ENCODE peak calls at places on chromosome 22, in seven cellular contexts. One of them, this sample, is unnamed.

GRCh38 chr22:49853981-49854791 is 542 bp downstream of the ZBED4 start:
- DNase-seq in small intestine: peak; percentile 49
- DNase-seq in neural progenitor cell: peak; percentile 68
- DNase-seq in stomach: no peak
- DNase-seq in thoracic aorta: no peak
- DNase-seq in spleen: peak; percentile 91
- DNase-seq in right atrium auricular region: no peak
- DNase-seq in this sample: no peak

GRCh38 chr22:34129691-34130486 is 209.6 kb upstream of the LARGE1 start:
- DNase-seq in thoracic aorta: no peak
- DNase-seq in right atrium auricular region: no peak
- DNase-seq in small intestine: peak; percentile 70
- DNase-seq in spleen: no peak
- DNase-seq in neural progenitor cell: no peak
- DNase-seq in stomach: no peak
- DNase-seq in this sample: no peak

GRCh38 chr22:35622132-35622913 is 5.2 kb upstream of the MB start:
- DNase-seq in neural progenitor cell: peak; percentile 66
- DNase-seq in spleen: no peak
- DNase-seq in stomach: peak; percentile 46
- DNase-seq in thoracic aorta: no peak
- DNase-seq in right atrium auricular region: no peak
- DNase-seq in small intestine: peak; percentile 60
- DNase-seq in this sample: no peak

GRCh38 chr22:19799322-19800190 is 39.0 kb downstream of the TBX1 start:
- DNase-seq in right atrium auricular region: no peak
- DNase-seq in thoracic aorta: peak; percentile 25
- DNase-seq in small intestine: no peak
- DNase-seq in stomach: no peak
- DNase-seq in neural progenitor cell: no peak
- DNase-seq in spleen: no peak
- DNase-seq in this sample: no peak

GRCh38 chr22:20281891-20282290 is 13.8 kb upstream of the RTN4R start:
- DNase-seq in small intestine: no peak
- DNase-seq in thoracic aorta: no peak
- DNase-seq in spleen: no peak
- DNase-seq in stomach: no peak
- DNase-seq in neural progenitor cell: no peak
- DNase-seq in right atrium auricular region: no peak
- DNase-seq in this sample: no peak

GRCh38 chr22:17664414-17665045 is 26.0 kb downstream of the BCL2L13 start:
- DNase-seq in neural progenitor cell: no peak
- DNase-seq in right atrium auricular region: no peak
- DNase-seq in spleen: no peak
- DNase-seq in thoracic aorta: no peak
- DNase-seq in stomach: no peak
- DNase-seq in small intestine: peak; percentile 38
- DNase-seq in this sample: no peak

GRCh38 chr22:47198801-47199251 is 436.4 kb downstream of the TBC1D22A start:
- DNase-seq in right atrium auricular region: peak; percentile 34
- DNase-seq in thoracic aorta: no peak
- DNase-seq in small intestine: no peak
- DNase-seq in spleen: peak; percentile 68
- DNase-seq in stomach: peak; percentile 21
- DNase-seq in neural progenitor cell: no peak
- DNase-seq in this sample: peak; percentile 67

GRCh38 chr22:30307026-30307574 is 17.8 kb upstream of the CASTOR1 start:
- DNase-seq in right atrium auricular region: no peak
- DNase-seq in small intestine: no peak
- DNase-seq in stomach: no peak
- DNase-seq in spleen: no peak
- DNase-seq in neural progenitor cell: no peak
- DNase-seq in thoracic aorta: no peak
- DNase-seq in this sample: no peak

GRCh38 chr22:19173047-19174035 is 5.2 kb downstream of the SLC25A1 start:
- DNase-seq in neural progenitor cell: peak; percentile 2
- DNase-seq in stomach: no peak
- DNase-seq in spleen: peak; percentile 74
- DNase-seq in small intestine: peak; percentile 84
- DNase-seq in thoracic aorta: no peak
- DNase-seq in right atrium auricular region: no peak
- DNase-seq in this sample: no peak

GRCh38 chr22:29706493-29706892 is 13.3 kb upstream of the CABP7 start:
- DNase-seq in right atrium auricular region: no peak
- DNase-seq in spleen: no peak
- DNase-seq in stomach: no peak
- DNase-seq in neural progenitor cell: peak; percentile 55
- DNase-seq in thoracic aorta: no peak
- DNase-seq in small intestine: no peak
- DNase-seq in this sample: no peak

GRCh38 chr22:28594784-28595324 is 84.8 kb downstream of the TTC28 start:
- DNase-seq in small intestine: peak; percentile 68
- DNase-seq in thoracic aorta: no peak
- DNase-seq in right atrium auricular region: no peak
- DNase-seq in stomach: no peak
- DNase-seq in spleen: no peak
- DNase-seq in neural progenitor cell: peak; percentile 74
- DNase-seq in this sample: no peak

GRCh38 chr22:20146777-20147176 is 4.1 kb downstream of the CCDC188 start:
- DNase-seq in spleen: no peak
- DNase-seq in thoracic aorta: no peak
- DNase-seq in right atrium auricular region: no peak
- DNase-seq in stomach: no peak
- DNase-seq in neural progenitor cell: no peak
- DNase-seq in small intestine: no peak
- DNase-seq in this sample: no peak

GRCh38 chr22:41507330-41508063 is 36.8 kb downstream of the POLR3H start:
- DNase-seq in stomach: no peak
- DNase-seq in thoracic aorta: no peak
- DNase-seq in small intestine: no peak
- DNase-seq in spleen: no peak
- DNase-seq in right atrium auricular region: no peak
- DNase-seq in neural progenitor cell: no peak
- DNase-seq in this sample: no peak

GRCh38 chr22:27399161-27399560 is 402.4 kb downstream of the MN1 start:
- DNase-seq in spleen: peak; percentile 36
- DNase-seq in neural progenitor cell: no peak
- DNase-seq in small intestine: no peak
- DNase-seq in right atrium auricular region: no peak
- DNase-seq in thoracic aorta: no peak
- DNase-seq in stomach: no peak
- DNase-seq in this sample: no peak

GRCh38 chr22:21042978-21043855 is 2.5 kb upstream of the LRRC74B start:
- DNase-seq in stomach: no peak
- DNase-seq in small intestine: peak; percentile 78
- DNase-seq in right atrium auricular region: no peak
- DNase-seq in spleen: peak; percentile 22
- DNase-seq in thoracic aorta: no peak
- DNase-seq in neural progenitor cell: no peak
- DNase-seq in this sample: no peak

GRCh38 chr22:49229483-49230193 is 598.0 kb downstream of the BRD1 start:
- DNase-seq in right atrium auricular region: no peak
- DNase-seq in neural progenitor cell: no peak
- DNase-seq in small intestine: no peak
- DNase-seq in spleen: no peak
- DNase-seq in stomach: no peak
- DNase-seq in thoracic aorta: no peak
- DNase-seq in this sample: peak; percentile 49

GRCh38 chr22:49017769-49018330 is 809.8 kb downstream of the BRD1 start:
- DNase-seq in right atrium auricular region: peak; percentile 54
- DNase-seq in stomach: peak; percentile 18
- DNase-seq in neural progenitor cell: no peak
- DNase-seq in spleen: peak; percentile 53
- DNase-seq in thoracic aorta: no peak
- DNase-seq in small intestine: no peak
- DNase-seq in this sample: peak; percentile 41

GRCh38 chr22:25186140-25186539 is 13.5 kb upstream of the CRYBB3 start:
- DNase-seq in right atrium auricular region: no peak
- DNase-seq in neural progenitor cell: no peak
- DNase-seq in thoracic aorta: no peak
- DNase-seq in spleen: no peak
- DNase-seq in small intestine: no peak
- DNase-seq in stomach: no peak
- DNase-seq in this sample: no peak

GRCh38 chr22:18023509-18024275 is 669 bp downstream of the MICAL3 start:
- DNase-seq in neural progenitor cell: peak; percentile 64
- DNase-seq in thoracic aorta: peak; percentile 43
- DNase-seq in small intestine: peak; percentile 86
- DNase-seq in spleen: peak; percentile 82
- DNase-seq in right atrium auricular region: peak; percentile 77
- DNase-seq in stomach: peak; percentile 69
- DNase-seq in this sample: peak; percentile 77

GRCh38 chr22:20422965-20423635 is 14.5 kb downstream of the SCARF2 start:
- DNase-seq in thoracic aorta: no peak
- DNase-seq in stomach: peak; percentile 78
- DNase-seq in neural progenitor cell: no peak
- DNase-seq in right atrium auricular region: no peak
- DNase-seq in small intestine: no peak
- DNase-seq in spleen: peak; percentile 70
- DNase-seq in this sample: no peak

GRCh38 chr22:19691721-19692341 is 22.5 kb upstream of the SEPTIN5 start:
- DNase-seq in thoracic aorta: no peak
- DNase-seq in spleen: peak; percentile 56
- DNase-seq in neural progenitor cell: peak; percentile 73
- DNase-seq in stomach: no peak
- DNase-seq in right atrium auricular region: no peak
- DNase-seq in small intestine: no peak
- DNase-seq in this sample: no peak

GRCh38 chr22:21015051-21016006 is at the start of gene P2RX6:
- DNase-seq in neural progenitor cell: no peak
- DNase-seq in thoracic aorta: no peak
- DNase-seq in small intestine: no peak
- DNase-seq in stomach: no peak
- DNase-seq in right atrium auricular region: no peak
- DNase-seq in spleen: peak; percentile 61
- DNase-seq in this sample: no peak

GRCh38 chr22:20260071-20260722 is 7.9 kb downstream of the RTN4R start:
- DNase-seq in stomach: no peak
- DNase-seq in right atrium auricular region: no peak
- DNase-seq in spleen: no peak
- DNase-seq in thoracic aorta: no peak
- DNase-seq in neural progenitor cell: no peak
- DNase-seq in small intestine: no peak
- DNase-seq in this sample: no peak

DNA sequence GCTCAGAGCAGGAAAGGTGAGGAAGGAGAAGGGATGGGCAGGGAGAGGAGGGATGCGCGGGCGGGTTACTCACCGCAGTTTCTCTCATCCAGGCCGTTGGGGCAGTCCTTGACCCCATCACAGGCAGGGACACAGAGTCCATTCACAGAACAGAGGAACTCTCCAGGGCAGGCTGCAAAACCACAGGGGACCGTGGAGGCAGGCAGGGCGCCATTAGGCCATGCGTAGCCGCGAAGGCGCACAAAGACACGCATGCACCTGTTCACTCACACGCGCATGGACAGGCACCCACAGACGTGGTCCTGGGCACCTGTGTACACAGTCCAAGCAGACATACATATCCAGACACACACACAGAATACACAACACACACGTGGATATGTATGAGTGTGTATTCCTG is 23.0 kb downstream of the KCTD17 start:
- DNase-seq in stomach: no peak
- DNase-seq in small intestine: no peak
- DNase-seq in right atrium auricular region: no peak
- DNase-seq in neural progenitor cell: no peak
- DNase-seq in thoracic aorta: no peak
- DNase-seq in spleen: no peak
- DNase-seq in this sample: no peak
- H3K4me3 ChIP-seq in stomach: no peak overlapping the region
- H3K4me3 ChIP-seq in small intestine: no peak overlapping the region
- H3K4me3 ChIP-seq in right atrium auricular region: no peak overlapping the region
- H3K4me3 ChIP-seq in neural progenitor cell: no peak overlapping the region
- H3K4me3 ChIP-seq in thoracic aorta: no peak overlapping the region
- H3K4me3 ChIP-seq in spleen: no peak overlapping the region
- H3K4me3 ChIP-seq in this sample: no peak overlapping the region

DNA sequence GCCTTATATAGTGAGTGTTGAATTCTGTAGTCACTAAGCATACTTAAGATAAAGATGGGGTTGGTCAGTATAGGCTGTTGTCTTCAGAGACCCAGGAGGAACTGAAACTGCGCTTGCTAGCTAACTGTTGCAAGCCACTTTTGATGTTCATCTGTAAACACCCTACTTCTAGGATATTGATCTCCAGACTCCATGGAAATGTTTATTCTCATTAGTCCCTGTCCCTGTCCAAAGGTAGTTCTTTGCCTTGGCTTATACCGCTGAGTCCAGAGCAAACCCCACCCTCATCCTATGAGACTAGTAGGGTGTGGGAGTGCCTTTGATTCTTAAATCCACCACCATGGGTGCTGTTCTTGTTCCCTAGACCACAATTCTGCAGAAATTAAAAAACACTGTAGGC is 36.4 kb downstream of the DEPDC5 start:
- DNase-seq in thoracic aorta: no peak
- DNase-seq in stomach: no peak
- DNase-seq in neural progenitor cell: no peak
- DNase-seq in spleen: no peak
- DNase-seq in right atrium auricular region: no peak
- DNase-seq in small intestine: no peak
- DNase-seq in this sample: no peak
- H3K27ac ChIP-seq in thoracic aorta: no peak overlapping the region
- H3K27ac ChIP-seq in stomach: no peak overlapping the region
- H3K27ac ChIP-seq in neural progenitor cell: no peak overlapping the region
- H3K27ac ChIP-seq in spleen: no peak overlapping the region
- H3K27ac ChIP-seq in right atrium auricular region: no peak overlapping the region
- H3K27ac ChIP-seq in small intestine: no peak overlapping the region
- H3K27ac ChIP-seq in this sample: no peak overlapping the region

GRCh38 chr22:43342347-43343261 is 568 bp downstream of the SCUBE1 start:
- DNase-seq in small intestine: no peak
- DNase-seq in neural progenitor cell: peak; percentile 44
- DNase-seq in spleen: peak; percentile 54
- DNase-seq in stomach: no peak
- DNase-seq in right atrium auricular region: no peak
- DNase-seq in thoracic aorta: no peak
- DNase-seq in this sample: no peak
- H3K4me3 ChIP-seq in small intestine: peak overlapping the region; percentile 57
- H3K4me3 ChIP-seq in neural progenitor cell: peak overlapping the region; percentile 75
- H3K4me3 ChIP-seq in spleen: peak overlapping the region; percentile 46
- H3K4me3 ChIP-seq in stomach: peak overlapping the region; percentile 50
- H3K4me3 ChIP-seq in right atrium auricular region: peak overlapping the region; percentile 32
- H3K4me3 ChIP-seq in thoracic aorta: peak overlapping the region; percentile 57
- H3K4me3 ChIP-seq in this sample: peak overlapping the region; percentile 60

DNA sequence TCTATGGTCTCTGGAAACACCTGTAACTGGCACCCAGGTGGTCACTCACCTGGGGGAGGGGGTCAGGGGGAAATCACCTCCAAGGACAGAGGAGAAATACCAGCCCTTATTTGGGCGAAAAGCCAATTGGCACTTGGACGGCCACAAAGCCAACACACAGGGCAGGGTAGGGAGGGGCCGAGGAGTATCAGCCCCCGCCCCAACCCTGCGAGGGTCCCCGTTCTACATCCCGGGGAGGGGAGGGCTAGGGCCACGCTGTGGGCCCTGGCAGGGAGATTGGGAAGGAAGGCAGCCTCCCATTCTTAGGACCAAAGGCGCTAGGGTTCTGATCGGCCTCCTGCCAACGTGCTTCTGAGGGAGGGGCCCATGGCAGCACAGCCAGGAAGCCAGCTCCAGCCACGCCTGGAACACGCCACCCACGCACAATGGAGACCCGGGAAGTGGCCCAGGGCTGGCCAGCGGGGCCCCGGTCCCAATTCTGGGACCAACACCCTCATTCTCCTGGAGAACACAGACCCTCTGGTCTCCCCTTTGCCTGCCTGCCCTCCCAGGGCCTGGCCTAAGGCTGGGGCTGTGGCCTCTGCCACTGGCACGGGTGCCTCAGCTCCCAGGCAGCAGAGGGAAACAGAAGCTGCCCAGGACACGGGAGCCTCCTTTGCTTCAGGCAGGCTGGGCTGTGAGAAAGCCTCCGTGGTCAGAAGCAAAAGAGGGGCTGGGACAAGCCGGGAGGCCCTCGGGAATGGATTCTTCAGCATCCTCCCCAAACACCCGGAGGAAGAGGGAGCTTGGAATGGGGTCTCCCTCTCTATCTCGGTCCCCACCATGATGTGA is 7.4 kb downstream of the CBX6 start:
- DNase-seq in spleen: peak; percentile 81
- DNase-seq in small intestine: no peak
- DNase-seq in stomach: peak; percentile 70
- DNase-seq in neural progenitor cell: no peak
- DNase-seq in right atrium auricular region: no peak
- DNase-seq in thoracic aorta: no peak
- DNase-seq in this sample: peak; percentile 76
- H3K27ac ChIP-seq in spleen: peak overlapping the region; percentile 22
- H3K27ac ChIP-seq in small intestine: no peak overlapping the region
- H3K27ac ChIP-seq in stomach: peak overlapping the region; percentile 59
- H3K27ac ChIP-seq in neural progenitor cell: no peak overlapping the region
- H3K27ac ChIP-seq in right atrium auricular region: peak overlapping the region; percentile 67
- H3K27ac ChIP-seq in thoracic aorta: peak overlapping the region; percentile 29
- H3K27ac ChIP-seq in this sample: peak overlapping the region; percentile 71